ENCODE peak calls at places on chromosome 18, in five cellular contexts. One of them, this sample, is unnamed.
A peak's percentile ranks its signal among the peaks of the same experiment; 100 is the strongest.

GRCh38 chr18:65436430-65436829 is 314.4 kb upstream of the CDH7 start:
- DNase-seq in Peyer's patch: no peak
- DNase-seq in CD8-positive, alpha-beta T cell: no peak
- DNase-seq in small intestine: no peak
- DNase-seq in hepatocyte: no peak
- DNase-seq in this sample: no peak

GRCh38 chr18:54807303-54807702 is 21.0 kb upstream of the RAB27B start:
- DNase-seq in Peyer's patch: no peak
- DNase-seq in CD8-positive, alpha-beta T cell: no peak
- DNase-seq in small intestine: no peak
- DNase-seq in hepatocyte: no peak
- DNase-seq in this sample: no peak

GRCh38 chr18:38961880-38962279 is 1396.3 kb upstream of the CELF4 start:
- DNase-seq in Peyer's patch: no peak
- DNase-seq in CD8-positive, alpha-beta T cell: no peak
- DNase-seq in small intestine: no peak
- DNase-seq in hepatocyte: no peak
- DNase-seq in this sample: no peak

GRCh38 chr18:3012306-3012919 is 531 bp downstream of the LPIN2 start:
- DNase-seq in Peyer's patch: peak; percentile 74
- DNase-seq in CD8-positive, alpha-beta T cell: peak; percentile 61
- DNase-seq in small intestine: peak; percentile 36
- DNase-seq in hepatocyte: peak; percentile 70
- DNase-seq in this sample: peak; percentile 58

GRCh38 chr18:13558132-13558531 is 168.2 kb downstream of the FAM210A start:
- DNase-seq in Peyer's patch: no peak
- DNase-seq in CD8-positive, alpha-beta T cell: peak; percentile 57
- DNase-seq in small intestine: no peak
- DNase-seq in hepatocyte: peak; percentile 55
- DNase-seq in this sample: no peak

GRCh38 chr18:34738173-34738894 is 28.2 kb downstream of the DTNA start:
- DNase-seq in Peyer's patch: no peak
- DNase-seq in CD8-positive, alpha-beta T cell: no peak
- DNase-seq in small intestine: no peak
- DNase-seq in hepatocyte: peak; percentile 56
- DNase-seq in this sample: no peak

GRCh38 chr18:44731866-44732555 is 51.3 kb downstream of the SETBP1 start:
- DNase-seq in Peyer's patch: no peak
- DNase-seq in CD8-positive, alpha-beta T cell: no peak
- DNase-seq in small intestine: no peak
- DNase-seq in hepatocyte: no peak
- DNase-seq in this sample: no peak

GRCh38 chr18:79902640-79903039 is 48.8 kb downstream of the SLC66A2 start:
- DNase-seq in Peyer's patch: peak; percentile 43
- DNase-seq in CD8-positive, alpha-beta T cell: no peak
- DNase-seq in small intestine: no peak
- DNase-seq in hepatocyte: no peak
- DNase-seq in this sample: no peak

GRCh38 chr18:48955528-48956261 is 4.9 kb upstream of the SMAD7 start:
- DNase-seq in Peyer's patch: no peak
- DNase-seq in CD8-positive, alpha-beta T cell: no peak
- DNase-seq in small intestine: no peak
- DNase-seq in hepatocyte: peak; percentile 59
- DNase-seq in this sample: no peak

GRCh38 chr18:67919316-67919715 is 402.8 kb upstream of the DSEL start:
- DNase-seq in Peyer's patch: no peak
- DNase-seq in CD8-positive, alpha-beta T cell: no peak
- DNase-seq in small intestine: no peak
- DNase-seq in hepatocyte: no peak
- DNase-seq in this sample: no peak

GRCh38 chr18:46445914-46446313 is 211.1 kb downstream of the LOXHD1 start:
- DNase-seq in Peyer's patch: no peak
- DNase-seq in CD8-positive, alpha-beta T cell: no peak
- DNase-seq in small intestine: no peak
- DNase-seq in hepatocyte: no peak
- DNase-seq in this sample: no peak

GRCh38 chr18:79961527-79962291 is 2.7 kb upstream of the HSBP1L1 start:
- DNase-seq in Peyer's patch: no peak
- DNase-seq in CD8-positive, alpha-beta T cell: no peak
- DNase-seq in small intestine: no peak
- DNase-seq in hepatocyte: no peak
- DNase-seq in this sample: no peak

GRCh38 chr18:4639628-4640310 is 184.7 kb upstream of the DLGAP1 start:
- DNase-seq in Peyer's patch: no peak
- DNase-seq in CD8-positive, alpha-beta T cell: no peak
- DNase-seq in small intestine: no peak
- DNase-seq in hepatocyte: no peak
- DNase-seq in this sample: no peak

GRCh38 chr18:3471141-3471648 is 21.2 kb downstream of the TGIF1 start:
- DNase-seq in Peyer's patch: no peak
- DNase-seq in CD8-positive, alpha-beta T cell: no peak
- DNase-seq in small intestine: peak; percentile 43
- DNase-seq in hepatocyte: no peak
- DNase-seq in this sample: no peak

GRCh38 chr18:74194691-74195090 is 46.4 kb downstream of the TIMM21 start:
- DNase-seq in Peyer's patch: no peak
- DNase-seq in CD8-positive, alpha-beta T cell: no peak
- DNase-seq in small intestine: no peak
- DNase-seq in hepatocyte: no peak
- DNase-seq in this sample: no peak

GRCh38 chr18:66495844-66496243 is 108.0 kb downstream of the CDH19 start:
- DNase-seq in Peyer's patch: no peak
- DNase-seq in CD8-positive, alpha-beta T cell: no peak
- DNase-seq in small intestine: peak; percentile 31
- DNase-seq in hepatocyte: peak; percentile 85
- DNase-seq in this sample: no peak

GRCh38 chr18:573385-573784 is 6.8 kb upstream of the CETN1 start:
- DNase-seq in Peyer's patch: no peak
- DNase-seq in CD8-positive, alpha-beta T cell: no peak
- DNase-seq in small intestine: no peak
- DNase-seq in hepatocyte: no peak
- DNase-seq in this sample: no peak

GRCh38 chr18:54222922-54223567 is 1.4 kb downstream of the MBD2 start:
- DNase-seq in Peyer's patch: no peak
- DNase-seq in CD8-positive, alpha-beta T cell: peak; percentile 58
- DNase-seq in small intestine: peak; percentile 39
- DNase-seq in hepatocyte: peak; percentile 26
- DNase-seq in this sample: peak; percentile 39

GRCh38 chr18:3060667-3061580 is 48.0 kb upstream of the LPIN2 start:
- DNase-seq in Peyer's patch: no peak
- DNase-seq in CD8-positive, alpha-beta T cell: peak; percentile 65
- DNase-seq in small intestine: no peak
- DNase-seq in hepatocyte: no peak
- DNase-seq in this sample: peak; percentile 63

DNA sequence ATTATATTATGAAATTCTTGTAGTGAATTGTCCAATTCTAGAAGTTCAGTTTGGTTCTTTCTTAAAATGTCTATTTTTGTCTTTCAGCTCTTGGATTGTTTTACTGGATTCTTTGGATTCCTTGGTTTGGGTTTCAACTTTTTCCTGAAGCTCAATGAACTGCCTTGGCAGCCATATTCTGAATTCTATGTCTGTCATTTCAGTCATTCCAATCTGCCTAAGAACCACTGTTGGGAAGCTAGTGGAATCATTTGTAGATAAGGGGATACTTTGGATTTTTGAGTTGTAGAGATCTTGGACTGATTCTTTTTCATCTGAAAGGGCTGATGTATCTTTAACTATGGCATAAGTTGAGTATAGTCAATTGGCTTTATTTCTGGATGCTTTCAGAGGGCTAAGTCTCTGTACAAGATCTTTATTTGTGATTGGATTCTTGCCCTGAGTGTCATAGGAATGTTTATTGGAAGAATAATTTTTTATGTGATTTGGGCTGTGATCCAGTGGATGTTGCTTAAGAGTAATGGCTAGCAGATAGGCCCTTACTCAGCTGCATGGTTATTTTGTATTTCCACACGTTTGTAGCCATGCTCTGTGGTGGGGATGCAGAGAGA is 42.3 kb downstream of the SERPINB7 start:
- DNase-seq in Peyer's patch: no peak
- DNase-seq in CD8-positive, alpha-beta T cell: no peak
- DNase-seq in small intestine: no peak
- DNase-seq in hepatocyte: no peak
- DNase-seq in this sample: no peak
- H3K4me3 ChIP-seq in Peyer's patch: no peak overlapping the region
- H3K4me3 ChIP-seq in CD8-positive, alpha-beta T cell: no peak overlapping the region
- H3K4me3 ChIP-seq in small intestine: no peak overlapping the region
- H3K4me3 ChIP-seq in hepatocyte: no peak overlapping the region
- H3K4me3 ChIP-seq in this sample: no peak overlapping the region

GRCh38 chr18:61949946-61950345 is 57.1 kb upstream of the RNF152 start:
- DNase-seq in Peyer's patch: no peak
- DNase-seq in CD8-positive, alpha-beta T cell: no peak
- DNase-seq in small intestine: no peak
- DNase-seq in hepatocyte: no peak
- DNase-seq in this sample: no peak
- H3K27ac ChIP-seq in Peyer's patch: no peak overlapping the region
- H3K27ac ChIP-seq in CD8-positive, alpha-beta T cell: no peak overlapping the region
- H3K27ac ChIP-seq in small intestine: no peak overlapping the region
- H3K27ac ChIP-seq in hepatocyte: no peak overlapping the region
- H3K27ac ChIP-seq in this sample: no peak overlapping the region

DNA sequence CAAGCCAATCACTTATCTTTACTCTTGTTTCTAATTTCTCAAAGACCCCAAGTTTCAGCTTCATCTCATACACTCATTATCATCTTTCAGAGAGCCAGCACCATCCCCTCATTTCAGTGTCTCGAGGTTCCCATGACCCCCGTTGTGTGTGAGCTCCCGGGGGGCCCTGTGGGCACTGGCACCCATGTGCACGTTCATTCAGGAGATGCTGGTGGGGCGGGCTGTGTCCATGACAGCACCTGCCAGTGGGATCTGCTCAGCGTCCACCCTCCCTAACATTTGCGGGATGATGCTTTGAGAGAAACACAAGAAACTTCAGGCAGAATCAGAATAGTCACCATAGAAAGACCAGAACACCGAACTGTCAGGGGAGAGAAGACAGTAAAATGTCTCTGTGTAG is 120.5 kb downstream of the MBP start:
- DNase-seq in Peyer's patch: no peak
- DNase-seq in CD8-positive, alpha-beta T cell: no peak
- DNase-seq in small intestine: no peak
- DNase-seq in hepatocyte: no peak
- DNase-seq in this sample: no peak
- H3K4me1 ChIP-seq in Peyer's patch: no peaks in the 10 kb centered on the region
- H3K4me1 ChIP-seq in CD8-positive, alpha-beta T cell: no peaks in the 10 kb centered on the region
- H3K4me1 ChIP-seq in small intestine: no peaks in the 10 kb centered on the region
- H3K4me1 ChIP-seq in hepatocyte: no peaks in the 10 kb centered on the region
- H3K4me1 ChIP-seq in this sample: no peaks in the 10 kb centered on the region

GRCh38 chr18:77052656-77053309 is 79.8 kb downstream of the MBP start:
- DNase-seq in Peyer's patch: no peak
- DNase-seq in CD8-positive, alpha-beta T cell: no peak
- DNase-seq in small intestine: no peak
- DNase-seq in hepatocyte: no peak
- DNase-seq in this sample: no peak

GRCh38 chr18:77053616-77054287 is 78.8 kb downstream of the MBP start:
- DNase-seq in Peyer's patch: no peak
- DNase-seq in CD8-positive, alpha-beta T cell: no peak
- DNase-seq in small intestine: no peak
- DNase-seq in hepatocyte: no peak
- DNase-seq in this sample: no peak

GRCh38 chr18:77055429-77056310 is 76.9 kb downstream of the MBP start:
- DNase-seq in Peyer's patch: no peak
- DNase-seq in CD8-positive, alpha-beta T cell: no peak
- DNase-seq in small intestine: peak; percentile 25
- DNase-seq in hepatocyte: no peak
- DNase-seq in this sample: no peak

GRCh38 chr18:77054606-77055428 is 77.8 kb downstream of the MBP start:
- DNase-seq in Peyer's patch: peak; percentile 82
- DNase-seq in CD8-positive, alpha-beta T cell: peak; percentile 88
- DNase-seq in small intestine: peak; percentile 86
- DNase-seq in hepatocyte: peak; percentile 94
- DNase-seq in this sample: peak; percentile 95

GRCh38 chr18:77054288-77054605 is 78.3 kb downstream of the MBP start:
- DNase-seq in Peyer's patch: no peak
- DNase-seq in CD8-positive, alpha-beta T cell: no peak
- DNase-seq in small intestine: no peak
- DNase-seq in hepatocyte: no peak
- DNase-seq in this sample: peak; percentile 72
- H3K4me3 ChIP-seq in Peyer's patch: no peak overlapping the region
- H3K4me3 ChIP-seq in CD8-positive, alpha-beta T cell: peak overlapping the region; percentile 44
- H3K4me3 ChIP-seq in small intestine: no peak overlapping the region
- H3K4me3 ChIP-seq in hepatocyte: no peak overlapping the region
- H3K4me3 ChIP-seq in this sample: peak overlapping the region; percentile 76